ENCODE peak calls at places on chromosomes 5 and 9, in five cellular contexts. One of them, this sample, is unnamed.

GRCh38 chr9:107827304-107827703 is 337.7 kb upstream of the KLF4 start:
- DNase-seq in HepG2: no peak
- DNase-seq in IMR-90: no peak
- DNase-seq in fibroblast of lung: no peak
- DNase-seq in trophoblast cell: no peak
- DNase-seq in this sample: no peak

GRCh38 chr5:151205411-151205810 is 18.5 kb downstream of the CCDC69 start:
- DNase-seq in trophoblast cell: no peak
- DNase-seq in HepG2: no peak
- DNase-seq in IMR-90: no peak
- DNase-seq in fibroblast of lung: no peak
- DNase-seq in this sample: peak

GRCh38 chr9:131095666-131096489 is 453 bp upstream of the AIF1L start:
- DNase-seq in fibroblast of lung: no peak
- DNase-seq in IMR-90: no peak
- DNase-seq in trophoblast cell: peak
- DNase-seq in HepG2: peak
- DNase-seq in this sample: no peak

GRCh38 chr9:113879906-113880305 is 3.8 kb downstream of the ZNF618 start:
- DNase-seq in HepG2: no peak
- DNase-seq in fibroblast of lung: peak
- DNase-seq in trophoblast cell: no peak
- DNase-seq in IMR-90: peak
- DNase-seq in this sample: no peak

GRCh38 chr5:114411380-114411931 is 49.6 kb downstream of the KCNN2 start:
- DNase-seq in trophoblast cell: peak
- DNase-seq in fibroblast of lung: no peak
- DNase-seq in IMR-90: peak
- DNase-seq in HepG2: no peak
- DNase-seq in this sample: no peak

GRCh38 chr9:134634667-134635230 is 6.9 kb upstream of the COL5A1 start:
- DNase-seq in IMR-90: no peak
- DNase-seq in trophoblast cell: no peak
- DNase-seq in HepG2: no peak
- DNase-seq in fibroblast of lung: no peak
- DNase-seq in this sample: no peak

GRCh38 chr5:146561711-146562110 is 45.7 kb upstream of the GPR151 start:
- DNase-seq in trophoblast cell: no peak
- DNase-seq in IMR-90: no peak
- DNase-seq in fibroblast of lung: no peak
- DNase-seq in HepG2: no peak
- DNase-seq in this sample: no peak

GRCh38 chr9:6759114-6759977 is 1.6 kb downstream of the KDM4C start:
- DNase-seq in IMR-90: peak
- DNase-seq in trophoblast cell: peak
- DNase-seq in HepG2: peak
- DNase-seq in fibroblast of lung: peak
- DNase-seq in this sample: peak

GRCh38 chr9:92048924-92049625 is 66.1 kb downstream of the SPTLC1 start:
- DNase-seq in IMR-90: peak
- DNase-seq in trophoblast cell: peak
- DNase-seq in HepG2: no peak
- DNase-seq in fibroblast of lung: peak
- DNase-seq in this sample: no peak

GRCh38 chr5:52690236-52690685 is 97.5 kb upstream of the ITGA1 start:
- DNase-seq in trophoblast cell: peak
- DNase-seq in IMR-90: peak
- DNase-seq in HepG2: no peak
- DNase-seq in fibroblast of lung: no peak
- DNase-seq in this sample: no peak

GRCh38 chr5:91384671-91385430 is 1.7 kb upstream of the ARRDC3 start:
- DNase-seq in IMR-90: peak
- DNase-seq in HepG2: peak
- DNase-seq in trophoblast cell: peak
- DNase-seq in fibroblast of lung: peak
- DNase-seq in this sample: peak

GRCh38 chr9:82949203-82949602 is 113.7 kb downstream of the RASEF start:
- DNase-seq in IMR-90: no peak
- DNase-seq in trophoblast cell: peak
- DNase-seq in HepG2: no peak
- DNase-seq in fibroblast of lung: no peak
- DNase-seq in this sample: no peak

GRCh38 chr5:173453167-173453566 is 125.0 kb upstream of the STC2 start:
- DNase-seq in IMR-90: peak
- DNase-seq in HepG2: no peak
- DNase-seq in trophoblast cell: no peak
- DNase-seq in fibroblast of lung: no peak
- DNase-seq in this sample: no peak

GRCh38 chr5:172866802-172867748 is 33.0 kb downstream of the ERGIC1 start:
- DNase-seq in fibroblast of lung: peak
- DNase-seq in trophoblast cell: no peak
- DNase-seq in HepG2: no peak
- DNase-seq in IMR-90: peak
- DNase-seq in this sample: no peak

GRCh38 chr5:116084231-116084630 is 594 bp upstream of the COMMD10 start:
- DNase-seq in trophoblast cell: no peak
- DNase-seq in fibroblast of lung: peak
- DNase-seq in IMR-90: peak
- DNase-seq in HepG2: no peak
- DNase-seq in this sample: peak

GRCh38 chr5:56501949-56502557 is 268.9 kb upstream of the ANKRD55 start:
- DNase-seq in fibroblast of lung: no peak
- DNase-seq in IMR-90: peak
- DNase-seq in HepG2: no peak
- DNase-seq in trophoblast cell: no peak
- DNase-seq in this sample: no peak

GRCh38 chr5:175872287-175873089 is 1.1 kb downstream of the CPLX2 start:
- DNase-seq in IMR-90: no peak
- DNase-seq in trophoblast cell: no peak
- DNase-seq in fibroblast of lung: no peak
- DNase-seq in HepG2: peak
- DNase-seq in this sample: no peak

GRCh38 chr5:133933169-133933509 is 35.3 kb downstream of the C5orf15 start:
- DNase-seq in HepG2: no peak
- DNase-seq in fibroblast of lung: no peak
- DNase-seq in IMR-90: peak
- DNase-seq in trophoblast cell: no peak
- DNase-seq in this sample: no peak

GRCh38 chr5:152405145-152405544 is at the start of gene NMUR2:
- DNase-seq in trophoblast cell: no peak
- DNase-seq in IMR-90: no peak
- DNase-seq in HepG2: no peak
- DNase-seq in fibroblast of lung: no peak
- DNase-seq in this sample: no peak

GRCh38 chr5:95631265-95631957 is 11.5 kb downstream of the GPR150 start:
- DNase-seq in trophoblast cell: no peak
- DNase-seq in HepG2: no peak
- DNase-seq in IMR-90: peak
- DNase-seq in fibroblast of lung: peak
- DNase-seq in this sample: no peak

GRCh38 chr5:7801898-7802614 is 48.9 kb downstream of the CFAP90 start:
- DNase-seq in HepG2: no peak
- DNase-seq in IMR-90: no peak
- DNase-seq in trophoblast cell: no peak
- DNase-seq in fibroblast of lung: no peak
- DNase-seq in this sample: no peak

GRCh38 chr9:87944096-87944495 is 26.3 kb downstream of the SPATA31C1 start:
- DNase-seq in IMR-90: no peak
- DNase-seq in fibroblast of lung: no peak
- DNase-seq in HepG2: no peak
- DNase-seq in trophoblast cell: no peak
- DNase-seq in this sample: no peak

GRCh38 chr5:34756781-34757624 is 82.0 kb upstream of the TTC23L start:
- DNase-seq in HepG2: peak
- DNase-seq in fibroblast of lung: peak
- DNase-seq in trophoblast cell: no peak
- DNase-seq in IMR-90: no peak
- DNase-seq in this sample: no peak

GRCh38 chr9:29659014-29659413 is 2085.7 kb upstream of the C9orf72 start:
- DNase-seq in fibroblast of lung: no peak
- DNase-seq in trophoblast cell: no peak
- DNase-seq in HepG2: no peak
- DNase-seq in IMR-90: no peak
- DNase-seq in this sample: no peak

GRCh38 chr5:99721487-99721886 is 792.7 kb upstream of the CHD1 start:
- DNase-seq in HepG2: peak
- DNase-seq in trophoblast cell: no peak
- DNase-seq in IMR-90: no peak
- DNase-seq in fibroblast of lung: no peak
- DNase-seq in this sample: no peak

GRCh38 chr9:86340356-86341006 is 13.7 kb downstream of the TUT7 start:
- DNase-seq in trophoblast cell: no peak
- DNase-seq in HepG2: no peak
- DNase-seq in fibroblast of lung: no peak
- DNase-seq in IMR-90: peak
- DNase-seq in this sample: no peak

GRCh38 chr5:74257645-74258328 is 382.7 kb downstream of the ENC1 start:
- DNase-seq in IMR-90: peak
- DNase-seq in fibroblast of lung: peak
- DNase-seq in HepG2: no peak
- DNase-seq in trophoblast cell: no peak
- DNase-seq in this sample: peak
- H2AFZ ChIP-seq in IMR-90: no peak
- H2AFZ ChIP-seq in fibroblast of lung: no peak
- H2AFZ ChIP-seq in HepG2: no peak
- H2AFZ ChIP-seq in trophoblast cell: no peak
- H2AFZ ChIP-seq in this sample: no peak

DNA sequence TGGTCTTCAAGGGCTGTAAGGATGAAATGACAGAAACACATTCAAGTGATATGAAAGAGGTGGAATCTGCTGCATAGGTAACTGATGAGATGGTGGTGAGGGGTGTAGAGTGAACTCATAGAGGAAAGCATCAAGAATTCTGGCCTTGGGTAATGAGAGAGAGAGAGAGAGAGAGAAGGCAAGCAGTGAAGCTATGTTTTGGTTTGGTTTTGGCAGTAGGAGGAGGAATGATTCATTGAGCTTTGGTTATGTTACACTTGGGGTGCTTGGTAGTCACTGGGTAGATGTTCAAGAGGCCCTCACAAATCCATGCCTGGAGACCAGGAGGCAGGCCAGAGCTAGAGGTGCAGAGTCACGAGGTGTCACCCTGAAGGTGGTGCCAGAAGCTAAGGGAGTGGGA is 89.5 kb downstream of the EGFLAM start:
- DNase-seq in fibroblast of lung: no peak
- DNase-seq in IMR-90: no peak
- DNase-seq in HepG2: no peak
- DNase-seq in trophoblast cell: no peak
- DNase-seq in this sample: no peak
- H3K27ac ChIP-seq in fibroblast of lung: no peak
- H3K27ac ChIP-seq in IMR-90: no peak
- H3K27ac ChIP-seq in HepG2: no peak
- H3K27ac ChIP-seq in trophoblast cell: no peak
- H3K27ac ChIP-seq in this sample: no peak

DNA sequence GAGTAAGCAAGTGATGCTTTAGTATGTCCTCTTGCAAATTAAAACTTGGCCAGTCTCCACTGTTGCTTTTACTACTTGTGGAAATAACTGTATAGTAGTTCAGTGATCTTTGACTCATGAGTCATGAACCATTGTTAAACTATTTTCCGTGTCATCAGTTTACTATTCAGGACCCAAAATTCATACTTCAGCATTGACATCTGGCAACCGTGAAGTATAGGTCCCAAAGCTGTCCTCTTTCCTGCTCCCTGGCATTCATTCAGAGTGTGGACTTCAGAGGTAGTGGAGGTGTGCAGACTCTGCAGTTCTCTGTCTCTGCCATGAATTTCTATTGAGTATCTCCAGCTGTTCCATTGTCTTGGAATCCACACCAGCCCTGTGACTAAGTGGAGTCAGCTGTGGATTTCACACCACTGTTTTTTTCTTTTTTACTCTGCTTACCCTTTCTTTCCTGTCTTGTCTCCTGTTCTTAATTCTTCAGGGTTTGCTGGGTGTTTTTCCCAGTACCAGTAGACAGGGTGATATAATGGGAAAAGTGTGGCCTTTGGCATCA is 7.5 kb downstream of the TDRD7 start:
- DNase-seq in fibroblast of lung: peak
- DNase-seq in trophoblast cell: no peak
- DNase-seq in HepG2: peak
- DNase-seq in IMR-90: peak
- DNase-seq in this sample: no peak
- H3K4me2 ChIP-seq in fibroblast of lung: no peak
- H3K4me2 ChIP-seq in trophoblast cell: no peak
- H3K4me2 ChIP-seq in HepG2: no peak
- H3K4me2 ChIP-seq in IMR-90: peak
- H3K4me2 ChIP-seq in this sample: no peak

GRCh38 chr9:27125030-27125429 is 16.0 kb downstream of the TEK start:
- DNase-seq in fibroblast of lung: peak
- DNase-seq in IMR-90: peak
- DNase-seq in trophoblast cell: no peak
- DNase-seq in HepG2: no peak
- DNase-seq in this sample: no peak

GRCh38 chr9:27124151-27124550 is 15.1 kb downstream of the TEK start:
- DNase-seq in HepG2: no peak
- DNase-seq in fibroblast of lung: peak
- DNase-seq in trophoblast cell: no peak
- DNase-seq in IMR-90: peak
- DNase-seq in this sample: no peak

GRCh38 chr9:27129221-27129620 is 20.2 kb downstream of the TEK start:
- DNase-seq in HepG2: no peak
- DNase-seq in fibroblast of lung: no peak
- DNase-seq in IMR-90: peak
- DNase-seq in trophoblast cell: no peak
- DNase-seq in this sample: no peak

GRCh38 chr9:27125936-27126335 is 16.9 kb downstream of the TEK start:
- DNase-seq in fibroblast of lung: peak
- DNase-seq in trophoblast cell: peak
- DNase-seq in HepG2: no peak
- DNase-seq in IMR-90: peak
- DNase-seq in this sample: no peak

GRCh38 chr9:27126682-27127081 is 17.7 kb downstream of the TEK start:
- DNase-seq in HepG2: no peak
- DNase-seq in IMR-90: no peak
- DNase-seq in fibroblast of lung: peak
- DNase-seq in trophoblast cell: no peak
- DNase-seq in this sample: no peak
- H2AFZ ChIP-seq in HepG2: no peak
- H2AFZ ChIP-seq in IMR-90: no peak
- H2AFZ ChIP-seq in fibroblast of lung: no peak
- H2AFZ ChIP-seq in trophoblast cell: no peak
- H2AFZ ChIP-seq in this sample: no peak

This sample was measured in Karpas-422.